ENCODE peak calls at places on chromosomes 1 and 21, in eight cellular contexts. Z, F, I, S, T, L, E and V are unnamed samples.

GRCh38 chr1:10387611-10388386 is 11.1 kb upstream of the PGD start:
- DNase-seq in Z (no peak), F (peak), I (no peak), S (peak), T (peak), L (no peak), E (no peak), V (peak)

GRCh38 chr1:151060241-151061011 is at the start of gene MLLT11:
- DNase-seq in Z (no peak), F (no peak), I (peak), S (peak), T (peak), L (no peak), E (peak), V (peak)

GRCh38 chr1:214552174-214552608 is 789 bp upstream of the PTPN14 start:
- DNase-seq in Z (peak), F (no peak), I (no peak), S (peak), T (peak), L (peak), E (peak), V (no peak)

GRCh38 chr21:38937286-38937790 is 131.6 kb downstream of the ETS2 start:
- DNase-seq in Z (no peak), F (no peak), I (no peak), S (no peak), T (no peak), L (no peak), E (no peak), V (no peak)

GRCh38 chr1:16111771-16112557 is 38.5 kb upstream of the FAM131C start:
- DNase-seq in Z (no peak), F (no peak), I (no peak), S (no peak), T (no peak), L (no peak), E (peak), V (no peak)

GRCh38 chr1:115135681-115136080 is 46.4 kb upstream of the TSPAN2 start:
- DNase-seq in Z (no peak), F (no peak), I (no peak), S (peak), T (no peak), L (no peak), E (no peak), V (no peak)

GRCh38 chr1:54241430-54241829 is 41.5 kb downstream of the MRPL37 start:
- DNase-seq in Z (no peak), F (no peak), I (no peak), S (no peak), T (no peak), L (no peak), E (no peak), V (no peak)

GRCh38 chr1:202349263-202349928 is 897 bp downstream of the PPP1R12B start:
- DNase-seq in Z (no peak), F (no peak), I (peak), S (peak), T (no peak), L (no peak), E (no peak), V (peak)

GRCh38 chr1:245542365-245542764 is 387.6 kb downstream of the KIF26B start:
- DNase-seq in Z (no peak), F (no peak), I (no peak), S (no peak), T (no peak), L (no peak), E (no peak), V (no peak)

GRCh38 chr1:9397984-9398526 is 105.4 kb downstream of the SPSB1 start:
- DNase-seq in Z (no peak), F (no peak), I (no peak), S (peak), T (no peak), L (no peak), E (no peak), V (no peak)

GRCh38 chr1:59232209-59232608 is 64.7 kb upstream of the FGGY start:
- DNase-seq in Z (no peak), F (no peak), I (no peak), S (no peak), T (no peak), L (peak), E (no peak), V (no peak)

GRCh38 chr1:94757931-94758330 is 62.2 kb upstream of the SLC44A3 start:
- DNase-seq in Z (peak), F (no peak), I (no peak), S (no peak), T (peak), L (no peak), E (no peak), V (no peak)

GRCh38 chr1:245614476-245614875 is 459.7 kb downstream of the KIF26B start:
- DNase-seq in Z (no peak), F (no peak), I (no peak), S (no peak), T (no peak), L (no peak), E (no peak), V (no peak)

GRCh38 chr1:34696230-34696629 is 58.6 kb upstream of the GJB5 start:
- DNase-seq in Z (no peak), F (no peak), I (no peak), S (peak), T (no peak), L (no peak), E (no peak), V (no peak)

GRCh38 chr1:110673805-110674336 is 869 bp downstream of the KCNA3 start:
- DNase-seq in Z (no peak), F (no peak), I (no peak), S (no peak), T (no peak), L (no peak), E (peak), V (no peak)

GRCh38 chr21:34307991-34308532 is 55.7 kb upstream of the KCNE2 start:
- DNase-seq in Z (no peak), F (no peak), I (no peak), S (no peak), T (no peak), L (no peak), E (no peak), V (no peak)

GRCh38 chr1:177592624-177593023 is 377.2 kb downstream of the SEC16B start:
- DNase-seq in Z (no peak), F (no peak), I (no peak), S (no peak), T (no peak), L (no peak), E (no peak), V (no peak)

GRCh38 chr1:116754203-116754977 is at the start of gene CD2:
- DNase-seq in Z (no peak), F (no peak), I (no peak), S (no peak), T (no peak), L (peak), E (no peak), V (no peak)

GRCh38 chr1:19268445-19268844 is 16.8 kb downstream of the MRTO4 start:
- DNase-seq in Z (no peak), F (no peak), I (no peak), S (no peak), T (no peak), L (no peak), E (no peak), V (no peak)

GRCh38 chr21:41428311-41428710 is 2.3 kb downstream of the MX1 start:
- DNase-seq in Z (no peak), F (no peak), I (no peak), S (no peak), T (no peak), L (no peak), E (no peak), V (no peak)

GRCh38 chr21:41427556-41427955 is 1.5 kb downstream of the MX1 start:
- DNase-seq in Z (no peak), F (no peak), I (no peak), S (no peak), T (no peak), L (no peak), E (no peak), V (no peak)

GRCh38 chr21:41425588-41425953 is 468 bp upstream of the MX1 start:
- DNase-seq in Z (no peak), F (no peak), I (no peak), S (no peak), T (no peak), L (no peak), E (no peak), V (no peak)

GRCh38 chr21:41426656-41427311 is 745 bp downstream of the MX1 start:
- DNase-seq in Z (no peak), F (no peak), I (no peak), S (no peak), T (no peak), L (no peak), E (no peak), V (no peak)

DNA sequence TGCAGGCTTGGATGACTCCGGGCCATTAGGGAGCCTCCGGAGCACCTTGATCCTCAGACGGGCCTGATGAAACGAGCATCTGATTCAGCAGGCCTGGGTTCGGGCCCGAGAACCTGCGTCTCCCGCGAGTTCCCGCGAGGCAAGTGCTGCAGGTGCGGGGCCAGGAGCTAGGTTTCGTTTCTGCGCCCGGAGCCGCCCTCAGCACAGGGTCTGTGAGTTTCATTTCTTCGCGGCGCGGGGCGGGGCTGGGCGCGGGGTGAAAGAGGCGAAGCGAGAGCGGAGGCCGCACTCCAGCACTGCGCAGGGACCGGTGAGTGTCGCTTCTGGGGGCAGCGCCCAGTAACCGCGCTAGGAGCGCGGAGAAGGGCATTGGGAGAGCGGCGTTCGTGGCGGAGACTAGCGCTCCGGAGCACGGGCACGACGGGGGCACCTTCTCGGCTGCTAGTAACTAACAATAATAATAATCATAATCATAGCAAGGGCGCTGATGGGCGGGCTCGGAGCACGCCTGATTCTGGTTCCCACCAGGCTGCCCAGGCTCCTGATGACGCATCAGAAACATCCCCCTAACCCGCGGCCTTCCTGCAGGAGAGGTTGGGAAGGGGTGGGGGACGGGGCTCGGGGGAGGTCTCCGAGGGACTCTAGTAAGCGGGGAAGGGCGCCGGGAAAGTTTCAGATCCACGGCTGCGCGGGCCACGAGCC is at the start of gene MX1:
- DNase-seq in Z (peak), F (peak), I (no peak), S (peak), T (peak), L (peak), E (peak), V (no peak)
- TF ChIP-seq POLR2A in Z (peak), F (peak), I (no peak), S (no peak), T (peak), L (peak), E (peak), V (no peak)

GRCh38 chr1:21910528-21911204 is 26.4 kb downstream of the HSPG2 start:
- DNase-seq in Z (no peak), F (no peak), I (no peak), S (no peak), T (no peak), L (no peak), E (no peak), V (no peak)

GRCh38 chr1:21911205-21912001 is 25.7 kb downstream of the HSPG2 start:
- DNase-seq in Z (no peak), F (no peak), I (peak), S (no peak), T (peak), L (no peak), E (peak), V (no peak)

GRCh38 chr1:21907737-21908136 is 29.4 kb downstream of the HSPG2 start:
- DNase-seq in Z (no peak), F (no peak), I (no peak), S (no peak), T (no peak), L (no peak), E (no peak), V (no peak)

GRCh38 chr1:21909787-21910503 is 27.2 kb downstream of the HSPG2 start:
- DNase-seq in Z (peak), F (peak), I (no peak), S (no peak), T (peak), L (no peak), E (no peak), V (peak)

GRCh38 chr1:21909286-21909759 is 27.8 kb downstream of the HSPG2 start:
- DNase-seq in Z (no peak), F (no peak), I (no peak), S (no peak), T (no peak), L (no peak), E (no peak), V (no peak)
- TF ChIP-seq POLR2A in Z (no peak), F (no peak), I (no peak), S (no peak), T (no peak), L (no peak), E (no peak), V (no peak)

DNA sequence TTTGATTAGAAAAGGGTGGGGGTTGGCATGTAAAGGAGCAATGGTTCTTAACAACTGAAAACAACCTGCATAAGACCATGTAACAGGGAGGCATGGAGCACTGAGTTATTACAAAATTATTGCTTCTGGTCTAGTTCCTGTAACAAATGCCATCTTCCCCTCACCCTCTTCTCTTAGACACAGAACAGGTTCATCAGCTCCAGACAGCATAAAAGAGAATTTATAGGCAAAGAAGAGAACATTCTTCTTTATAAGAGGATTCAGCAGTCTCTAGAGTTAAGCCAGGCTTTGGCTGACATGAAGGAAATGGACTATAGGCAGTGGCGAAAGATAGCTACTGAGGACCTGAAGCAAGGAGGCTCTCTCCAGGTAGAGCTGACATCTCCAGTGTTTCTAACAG is 38.9 kb downstream of the RGSL1 start:
- DNase-seq in Z (no peak), F (no peak), I (no peak), S (no peak), T (no peak), L (no peak), E (no peak), V (no peak)
- TF ChIP-seq POLR2A in Z (no peak), F (no peak), I (no peak), S (no peak), T (no peak), L (no peak), E (no peak), V (no peak)

GRCh38 chr1:211324992-211325775 is 1.4 kb upstream of the TRAF5 start:
- DNase-seq in Z (no peak), F (no peak), I (no peak), S (no peak), T (no peak), L (no peak), E (no peak), V (no peak)

GRCh38 chr1:211327341-211327921 is 798 bp downstream of the TRAF5 start:
- DNase-seq in Z (no peak), F (no peak), I (no peak), S (no peak), T (no peak), L (no peak), E (no peak), V (peak)

GRCh38 chr1:211326140-211326527 is 499 bp upstream of the TRAF5 start:
- DNase-seq in Z (no peak), F (no peak), I (no peak), S (peak), T (no peak), L (no peak), E (no peak), V (no peak)

GRCh38 chr1:211328084-211328694 is 1.6 kb downstream of the TRAF5 start:
- DNase-seq in Z (no peak), F (no peak), I (no peak), S (no peak), T (no peak), L (no peak), E (no peak), V (no peak)

DNA sequence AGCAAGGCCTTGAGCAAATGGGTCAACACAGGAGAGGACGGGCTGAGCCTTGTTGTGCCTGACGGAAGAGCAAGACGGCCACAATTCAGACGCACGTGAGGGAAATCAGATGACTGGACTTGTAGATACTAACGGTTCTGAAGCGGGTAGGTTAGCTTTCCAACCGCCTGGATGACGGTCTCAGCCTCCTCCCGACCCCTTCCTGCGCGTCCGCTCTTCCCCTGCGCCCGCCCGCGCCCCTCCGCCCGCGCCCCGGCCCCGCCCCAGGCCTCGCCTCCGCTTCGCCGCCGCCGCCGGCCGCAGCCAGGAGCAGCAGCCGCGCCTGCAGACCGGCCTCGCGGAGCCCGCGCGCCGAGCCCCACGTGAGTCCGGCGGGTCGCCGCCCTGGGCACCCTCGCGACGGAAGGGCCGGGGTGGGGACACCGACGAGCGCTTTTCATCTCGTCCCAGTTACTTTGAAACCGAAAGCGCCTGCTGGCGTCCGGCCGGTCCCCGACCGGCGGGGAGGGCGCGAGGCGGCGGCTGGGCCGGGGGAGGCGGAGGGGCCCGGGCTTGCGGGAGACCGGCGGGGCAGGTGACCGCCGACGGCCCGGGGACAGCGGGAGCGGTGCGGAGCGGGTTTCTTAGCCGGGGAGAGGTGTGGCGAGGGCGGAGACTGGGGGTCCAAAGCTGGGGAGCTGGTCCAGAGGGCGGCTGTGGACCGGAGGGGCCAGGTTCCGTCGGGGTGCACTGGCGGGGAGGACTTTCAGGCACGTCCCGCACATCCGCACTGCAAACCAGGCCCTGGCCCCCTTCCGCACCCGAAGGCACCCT is at the start of gene TRAF5:
- DNase-seq in Z (no peak), F (no peak), I (peak), S (peak), T (peak), L (peak), E (peak), V (peak)
- TF ChIP-seq POLR2A in Z (no peak), F (peak), I (no peak), S (no peak), T (no peak), L (no peak), E (no peak), V (no peak)

GRCh38 chr21:44939532-44940115 is at the start of gene SLX9:
- DNase-seq in Z (peak), F (no peak), I (peak), S (peak), T (peak), L (peak), E (peak), V (peak)
- TF ChIP-seq POLR2A in Z (peak), F (peak), I (peak), S (peak), T (peak), L (peak), E (peak), V (peak)

GRCh38 chr1:192545781-192546521 is 29.6 kb upstream of the RGS1 start:
- DNase-seq in Z (no peak), F (peak), I (no peak), S (no peak), T (no peak), L (no peak), E (no peak), V (no peak)
- TF ChIP-seq POLR2A in Z (no peak), F (peak), I (no peak), S (no peak), T (no peak), L (no peak), E (no peak), V (no peak)

DNA sequence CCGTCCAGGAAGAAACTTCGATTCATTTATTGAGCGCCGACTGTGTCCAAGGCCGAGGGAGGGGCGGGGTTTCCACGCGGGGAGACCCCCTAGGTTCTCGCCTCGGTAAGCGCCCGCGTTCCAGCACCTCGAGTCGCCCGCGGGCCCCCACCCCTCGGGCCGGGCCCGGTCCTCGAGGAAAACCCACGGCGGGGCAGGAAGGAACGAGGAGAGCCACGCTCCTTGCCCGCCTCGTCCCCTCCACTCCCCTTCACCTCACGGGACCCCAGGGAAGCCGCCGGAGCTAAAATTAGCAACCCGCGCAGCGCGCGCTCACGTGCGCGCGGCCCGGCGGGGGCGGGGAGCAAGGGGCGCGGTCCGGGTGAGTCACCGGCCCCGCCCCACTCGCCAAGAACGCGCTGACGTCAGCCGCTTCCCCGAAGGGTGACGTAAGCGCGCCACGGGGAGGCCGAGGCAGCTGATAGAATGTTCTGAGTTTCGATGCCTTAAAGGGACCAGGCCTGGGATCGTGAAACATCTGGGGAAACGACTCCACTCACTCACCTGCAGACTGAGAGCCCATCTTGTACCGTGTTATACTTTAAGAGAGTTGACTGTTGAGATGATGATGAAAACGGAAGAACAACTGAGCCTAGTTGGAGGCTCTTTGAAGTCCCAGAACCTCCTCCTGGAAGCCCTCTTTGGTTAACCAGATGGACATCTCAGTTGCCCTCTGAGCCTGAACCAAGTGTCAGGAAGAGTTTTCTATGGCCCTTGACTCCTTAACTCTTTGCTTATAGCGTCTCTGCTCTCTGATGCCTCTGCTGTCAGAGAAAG is 49.7 kb upstream of the ATF3 start:
- DNase-seq in Z (peak), F (peak), I (peak), S (peak), T (peak), L (peak), E (peak), V (peak)
- TF ChIP-seq POLR2A in Z (peak), F (peak), I (peak), S (no peak), T (peak), L (peak), E (peak), V (peak)